ENCODE peak calls at places on chromosomes 7 and 10, in four cellular contexts. One of them, this sample, is unnamed.
A peak's percentile ranks its signal among the peaks of the same experiment; 100 is the strongest.

GRCh38 chr7:51102828-51103227 is 213.8 kb downstream of the COBL start:
- DNase-seq in T1000: no peak
- DNase-seq in activated CD8-positive, alpha-beta memory T cell treated with anti-CD3 and anti-CD28 coated beads, Interleukin-2, amount 50 U/mL, for 48 hours: no peak
- DNase-seq in GM10248: no peak
- DNase-seq in this sample: no peak

GRCh38 chr7:157073949-157074624 is 63.6 kb upstream of the MNX1 start:
- DNase-seq in T1000: no peak
- DNase-seq in activated CD8-positive, alpha-beta memory T cell treated with anti-CD3 and anti-CD28 coated beads, Interleukin-2, amount 50 U/mL, for 48 hours: no peak
- DNase-seq in GM10248: no peak
- DNase-seq in this sample: no peak

GRCh38 chr10:101683226-101683625 is 11.7 kb downstream of the FBXW4 start:
- DNase-seq in T1000: no peak
- DNase-seq in activated CD8-positive, alpha-beta memory T cell treated with anti-CD3 and anti-CD28 coated beads, Interleukin-2, amount 50 U/mL, for 48 hours: no peak
- DNase-seq in GM10248: no peak
- DNase-seq in this sample: no peak

GRCh38 chr10:52653510-52653909 is 119.1 kb downstream of the MBL2 start:
- DNase-seq in T1000: no peak
- DNase-seq in activated CD8-positive, alpha-beta memory T cell treated with anti-CD3 and anti-CD28 coated beads, Interleukin-2, amount 50 U/mL, for 48 hours: no peak
- DNase-seq in GM10248: no peak
- DNase-seq in this sample: no peak

GRCh38 chr7:45978010-45978681 is 57.1 kb upstream of the IGFBP3 start:
- DNase-seq in T1000: peak; percentile 74
- DNase-seq in activated CD8-positive, alpha-beta memory T cell treated with anti-CD3 and anti-CD28 coated beads, Interleukin-2, amount 50 U/mL, for 48 hours: no peak
- DNase-seq in GM10248: peak; percentile 15
- DNase-seq in this sample: no peak

GRCh38 chr7:142813262-142813661 is 41.6 kb upstream of the EPHB6 start:
- DNase-seq in T1000: peak; percentile 64
- DNase-seq in activated CD8-positive, alpha-beta memory T cell treated with anti-CD3 and anti-CD28 coated beads, Interleukin-2, amount 50 U/mL, for 48 hours: peak; percentile 50
- DNase-seq in GM10248: no peak
- DNase-seq in this sample: no peak

GRCh38 chr7:16114633-16115032 is 306.7 kb downstream of the CRPPA start:
- DNase-seq in T1000: no peak
- DNase-seq in activated CD8-positive, alpha-beta memory T cell treated with anti-CD3 and anti-CD28 coated beads, Interleukin-2, amount 50 U/mL, for 48 hours: no peak
- DNase-seq in GM10248: no peak
- DNase-seq in this sample: no peak

GRCh38 chr10:93535293-93535692 is 31.2 kb upstream of the FFAR4 start:
- DNase-seq in T1000: no peak
- DNase-seq in activated CD8-positive, alpha-beta memory T cell treated with anti-CD3 and anti-CD28 coated beads, Interleukin-2, amount 50 U/mL, for 48 hours: no peak
- DNase-seq in GM10248: no peak
- DNase-seq in this sample: no peak

GRCh38 chr7:23246540-23246939 is at the start of gene GPNMB:
- DNase-seq in T1000: peak; percentile 9
- DNase-seq in activated CD8-positive, alpha-beta memory T cell treated with anti-CD3 and anti-CD28 coated beads, Interleukin-2, amount 50 U/mL, for 48 hours: no peak
- DNase-seq in GM10248: no peak
- DNase-seq in this sample: no peak

GRCh38 chr7:27677912-27678612 is 15.4 kb upstream of the HIBADH start:
- DNase-seq in T1000: peak; percentile 33
- DNase-seq in activated CD8-positive, alpha-beta memory T cell treated with anti-CD3 and anti-CD28 coated beads, Interleukin-2, amount 50 U/mL, for 48 hours: no peak
- DNase-seq in GM10248: no peak
- DNase-seq in this sample: no peak

GRCh38 chr7:133978502-133979295 is 148.4 kb upstream of the LRGUK start:
- DNase-seq in T1000: no peak
- DNase-seq in activated CD8-positive, alpha-beta memory T cell treated with anti-CD3 and anti-CD28 coated beads, Interleukin-2, amount 50 U/mL, for 48 hours: no peak
- DNase-seq in GM10248: no peak
- DNase-seq in this sample: no peak

GRCh38 chr7:139899328-139900020 is 70.4 kb downstream of the TBXAS1 start:
- DNase-seq in T1000: no peak
- DNase-seq in activated CD8-positive, alpha-beta memory T cell treated with anti-CD3 and anti-CD28 coated beads, Interleukin-2, amount 50 U/mL, for 48 hours: no peak
- DNase-seq in GM10248: no peak
- DNase-seq in this sample: no peak

GRCh38 chr7:55048221-55048859 is 29.5 kb downstream of the EGFR start:
- DNase-seq in T1000: no peak
- DNase-seq in activated CD8-positive, alpha-beta memory T cell treated with anti-CD3 and anti-CD28 coated beads, Interleukin-2, amount 50 U/mL, for 48 hours: no peak
- DNase-seq in GM10248: no peak
- DNase-seq in this sample: no peak

GRCh38 chr7:132117181-132117580 is 459.1 kb downstream of the PLXNA4 start:
- DNase-seq in T1000: no peak
- DNase-seq in activated CD8-positive, alpha-beta memory T cell treated with anti-CD3 and anti-CD28 coated beads, Interleukin-2, amount 50 U/mL, for 48 hours: no peak
- DNase-seq in GM10248: no peak
- DNase-seq in this sample: no peak

GRCh38 chr7:133937786-133938185 is 189.4 kb upstream of the LRGUK start:
- DNase-seq in T1000: no peak
- DNase-seq in activated CD8-positive, alpha-beta memory T cell treated with anti-CD3 and anti-CD28 coated beads, Interleukin-2, amount 50 U/mL, for 48 hours: no peak
- DNase-seq in GM10248: no peak
- DNase-seq in this sample: no peak

GRCh38 chr10:4162571-4163286 is 377.7 kb upstream of the KLF6 start:
- DNase-seq in T1000: no peak
- DNase-seq in activated CD8-positive, alpha-beta memory T cell treated with anti-CD3 and anti-CD28 coated beads, Interleukin-2, amount 50 U/mL, for 48 hours: no peak
- DNase-seq in GM10248: no peak
- DNase-seq in this sample: no peak

GRCh38 chr7:139029353-139029752 is 6.5 kb downstream of the ZC3HAV1L start:
- DNase-seq in T1000: no peak
- DNase-seq in activated CD8-positive, alpha-beta memory T cell treated with anti-CD3 and anti-CD28 coated beads, Interleukin-2, amount 50 U/mL, for 48 hours: no peak
- DNase-seq in GM10248: no peak
- DNase-seq in this sample: no peak

GRCh38 chr7:30894866-30895408 is 16.7 kb upstream of the AQP1 start:
- DNase-seq in T1000: no peak
- DNase-seq in activated CD8-positive, alpha-beta memory T cell treated with anti-CD3 and anti-CD28 coated beads, Interleukin-2, amount 50 U/mL, for 48 hours: no peak
- DNase-seq in GM10248: no peak
- DNase-seq in this sample: no peak

GRCh38 chr10:28367865-28368541 is 65.1 kb upstream of the MPP7 start:
- DNase-seq in T1000: no peak
- DNase-seq in activated CD8-positive, alpha-beta memory T cell treated with anti-CD3 and anti-CD28 coated beads, Interleukin-2, amount 50 U/mL, for 48 hours: peak; percentile 62
- DNase-seq in GM10248: peak; percentile 60
- DNase-seq in this sample: peak; percentile 28

GRCh38 chr10:94133239-94133638 is 139.5 kb downstream of the PLCE1 start:
- DNase-seq in T1000: no peak
- DNase-seq in activated CD8-positive, alpha-beta memory T cell treated with anti-CD3 and anti-CD28 coated beads, Interleukin-2, amount 50 U/mL, for 48 hours: no peak
- DNase-seq in GM10248: no peak
- DNase-seq in this sample: no peak

GRCh38 chr7:17559388-17559787 is 260.9 kb downstream of the AHR start:
- DNase-seq in T1000: no peak
- DNase-seq in activated CD8-positive, alpha-beta memory T cell treated with anti-CD3 and anti-CD28 coated beads, Interleukin-2, amount 50 U/mL, for 48 hours: no peak
- DNase-seq in GM10248: no peak
- DNase-seq in this sample: no peak

GRCh38 chr10:118207470-118208007 is 134.6 kb downstream of the FAM204A start:
- DNase-seq in T1000: no peak
- DNase-seq in activated CD8-positive, alpha-beta memory T cell treated with anti-CD3 and anti-CD28 coated beads, Interleukin-2, amount 50 U/mL, for 48 hours: no peak
- DNase-seq in GM10248: no peak
- DNase-seq in this sample: no peak

GRCh38 chr7:8197994-8198698 is 63.8 kb downstream of the ICA1 start:
- DNase-seq in T1000: no peak
- DNase-seq in activated CD8-positive, alpha-beta memory T cell treated with anti-CD3 and anti-CD28 coated beads, Interleukin-2, amount 50 U/mL, for 48 hours: no peak
- DNase-seq in GM10248: no peak
- DNase-seq in this sample: no peak

GRCh38 chr7:129688503-129689222 is 77.1 kb downstream of the NRF1 start:
- DNase-seq in T1000: no peak
- DNase-seq in activated CD8-positive, alpha-beta memory T cell treated with anti-CD3 and anti-CD28 coated beads, Interleukin-2, amount 50 U/mL, for 48 hours: no peak
- DNase-seq in GM10248: no peak
- DNase-seq in this sample: no peak

GRCh38 chr10:109214916-109215740 is 708.2 kb downstream of the XPNPEP1 start:
- DNase-seq in T1000: no peak
- DNase-seq in activated CD8-positive, alpha-beta memory T cell treated with anti-CD3 and anti-CD28 coated beads, Interleukin-2, amount 50 U/mL, for 48 hours: no peak
- DNase-seq in GM10248: no peak
- DNase-seq in this sample: no peak

This sample was measured in stimulated activated CD4-positive, alpha-beta T cell treated with anti-CD3 and anti-CD28 coated beads, Interleukin-12 subunit alpha, Interleukin-12 subunit beta, amount 100 ng/mL, for 24 hours.